ENCODE peak calls at places on chromosomes 5 and 9, in five cellular contexts. O is H1, H is IMR-90, E is breast epithelium, N is ovary. P is an unnamed sample.

GRCh38 chr9:110048976-110049698 is 158.8 kb downstream of the C9orf152 start:
- DNase-seq in N (no peak), E (no peak), H (no peak), O (peak), P (no peak)

GRCh38 chr5:99317136-99317535 is 388.3 kb upstream of the CHD1 start:
- DNase-seq in H (no peak), E (no peak), N (no peak), O (no peak), P (no peak)

GRCh38 chr5:55645304-55645703 is 66.8 kb downstream of the SLC38A9 start:
- DNase-seq in H (peak), E (no peak), N (no peak), O (no peak), P (no peak)

GRCh38 chr5:62574599-62574998 is 4.0 kb upstream of the LRRC70 start:
- DNase-seq in H (no peak), N (no peak), O (no peak), E (no peak), P (no peak)

GRCh38 chr5:163248333-163248732 is 189.1 kb upstream of the CCNG1 start:
- DNase-seq in H (no peak), E (no peak), O (no peak), N (no peak), P (no peak)

GRCh38 chr5:96720408-96720807 is 58.2 kb downstream of the CAST start:
- DNase-seq in N (no peak), E (no peak), H (no peak), O (no peak), P (no peak)

GRCh38 chr5:118557103-118557805 is 431.1 kb downstream of the DTWD2 start:
- DNase-seq in H (no peak), O (no peak), E (no peak), N (no peak), P (no peak)

GRCh38 chr5:131973089-131973712 is 27.7 kb upstream of the MEIKIN start:
- DNase-seq in O (peak), H (no peak), N (no peak), E (no peak), P (no peak)

GRCh38 chr5:61289669-61290363 is 42.2 kb upstream of the ZSWIM6 start:
- DNase-seq in N (no peak), H (no peak), E (no peak), O (no peak), P (no peak)

GRCh38 chr9:132989414-132989996 is 11.0 kb downstream of the GFI1B start:
- DNase-seq in E (no peak), N (no peak), H (no peak), O (no peak), P (no peak)

GRCh38 chr5:58775699-58776098 is 192.8 kb downstream of the RAB3C start:
- DNase-seq in O (no peak), H (no peak), N (no peak), E (no peak), P (no peak)

GRCh38 chr9:95757026-95757425 is 118.5 kb upstream of the ERCC6L2 start:
- DNase-seq in H (peak), E (no peak), N (no peak), O (no peak), P (no peak)

DNA sequence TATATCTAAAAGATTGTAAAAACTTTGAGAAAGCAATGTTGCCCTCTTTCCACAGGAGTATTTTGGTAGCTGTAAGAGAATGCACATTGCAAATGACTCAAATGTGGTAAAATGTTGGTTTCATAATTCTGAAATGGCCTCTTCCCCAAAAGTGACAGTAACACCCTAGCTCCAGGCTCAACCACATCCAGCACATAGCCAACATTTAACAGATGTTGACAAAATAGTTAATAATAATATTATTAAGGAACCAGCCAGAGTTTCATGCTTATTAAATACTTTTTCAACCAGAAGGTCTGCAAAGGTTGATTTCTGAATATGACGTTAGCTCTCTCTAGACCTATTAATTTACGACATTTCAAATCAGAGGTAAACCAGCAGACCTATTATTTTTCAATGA is 1.3 kb downstream of the ANXA1 start:
- DNase-seq in O (no peak), E (no peak), N (no peak), H (no peak), P (no peak)
- H3K4me3 ChIP-seq in O (no peak), E (peak), N (peak), H (peak), P (peak)

DNA sequence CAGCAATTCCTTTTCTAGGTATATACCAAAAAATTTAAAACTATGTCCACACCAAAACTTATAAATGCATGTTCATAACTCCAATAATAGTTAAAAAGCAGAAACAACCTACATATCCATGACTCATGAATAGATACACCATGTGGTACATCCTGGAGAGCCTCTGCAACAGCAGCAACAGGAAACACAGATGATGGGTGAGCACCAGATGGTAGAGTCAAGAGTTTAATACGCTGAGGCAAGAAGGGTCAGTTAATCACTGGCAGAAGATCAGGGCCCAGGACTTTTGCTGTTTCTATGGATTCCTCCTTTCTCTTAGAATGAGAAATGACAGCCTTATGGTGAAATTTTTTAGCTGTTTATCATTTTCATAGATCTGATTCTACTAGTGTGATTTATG is 351.8 kb upstream of the ADAMTSL1 start:
- DNase-seq in N (no peak), E (no peak), H (peak), O (no peak), P (no peak)
- TF ChIP-seq POLR2A in N (no peak), E (no peak), H (no peak), O (no peak), P (no peak)

DNA sequence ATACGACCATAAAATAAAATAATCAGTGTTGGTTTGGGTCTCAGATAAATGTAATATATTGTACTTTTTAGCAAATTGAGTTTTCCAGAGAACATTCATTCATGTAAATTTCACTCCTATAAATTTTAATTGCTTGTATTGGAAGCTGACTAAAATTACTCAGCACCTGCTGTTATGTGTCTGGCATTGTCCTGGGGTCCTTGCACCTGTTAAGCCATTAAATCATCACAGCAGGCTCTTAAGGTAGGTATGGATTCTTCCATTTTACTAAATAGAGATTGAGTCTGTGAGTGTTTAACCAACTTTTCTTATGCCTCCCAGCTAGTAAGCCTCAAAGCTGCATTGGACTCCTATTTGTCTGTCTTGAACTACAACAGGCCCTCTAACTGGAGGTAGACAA is 78.8 kb downstream of the PARP8 start:
- DNase-seq in E (no peak), N (no peak), H (no peak), O (no peak), P (no peak)
- H3K4me3 ChIP-seq in E (peak), N (peak), H (no peak), O (no peak), P (peak)

DNA sequence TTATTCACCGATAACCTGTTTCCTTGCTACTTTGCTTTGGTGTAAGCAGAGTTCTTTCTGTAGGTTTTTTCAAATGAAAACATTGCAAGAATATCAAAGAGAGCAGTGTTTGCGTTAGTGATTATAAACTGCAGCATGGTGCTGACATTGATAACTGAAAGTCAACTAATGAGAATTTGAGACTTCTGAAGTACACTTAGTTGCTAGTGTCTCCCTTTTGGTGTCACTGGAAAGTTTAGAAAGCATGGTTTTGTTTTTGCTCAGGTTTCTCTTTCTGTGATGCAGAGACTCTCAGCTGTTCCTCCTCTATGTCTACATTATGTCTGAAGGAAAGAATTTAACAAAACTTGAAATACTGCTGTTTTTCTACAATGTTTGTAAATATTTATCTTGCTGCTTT is 80.2 kb upstream of the ZNF169 start:
- DNase-seq in H (no peak), N (no peak), E (no peak), O (no peak), P (no peak)
- TF ChIP-seq POLR2A in H (no peak), N (no peak), E (no peak), O (no peak), P (no peak)

GRCh38 chr5:157608972-157609565 is 33.5 kb upstream of the ADAM19 start:
- DNase-seq in N (no peak), O (no peak), H (no peak), E (no peak), P (no peak)

GRCh38 chr5:157603333-157604190 is 28.0 kb upstream of the ADAM19 start:
- DNase-seq in O (no peak), E (no peak), N (no peak), H (peak), P (no peak)

GRCh38 chr5:157610990-157611389 is 35.4 kb upstream of the ADAM19 start:
- DNase-seq in N (no peak), O (no peak), E (no peak), H (no peak), P (no peak)

GRCh38 chr5:157606046-157606445 is 30.5 kb upstream of the ADAM19 start:
- DNase-seq in H (peak), N (no peak), E (no peak), O (no peak), P (no peak)

DNA sequence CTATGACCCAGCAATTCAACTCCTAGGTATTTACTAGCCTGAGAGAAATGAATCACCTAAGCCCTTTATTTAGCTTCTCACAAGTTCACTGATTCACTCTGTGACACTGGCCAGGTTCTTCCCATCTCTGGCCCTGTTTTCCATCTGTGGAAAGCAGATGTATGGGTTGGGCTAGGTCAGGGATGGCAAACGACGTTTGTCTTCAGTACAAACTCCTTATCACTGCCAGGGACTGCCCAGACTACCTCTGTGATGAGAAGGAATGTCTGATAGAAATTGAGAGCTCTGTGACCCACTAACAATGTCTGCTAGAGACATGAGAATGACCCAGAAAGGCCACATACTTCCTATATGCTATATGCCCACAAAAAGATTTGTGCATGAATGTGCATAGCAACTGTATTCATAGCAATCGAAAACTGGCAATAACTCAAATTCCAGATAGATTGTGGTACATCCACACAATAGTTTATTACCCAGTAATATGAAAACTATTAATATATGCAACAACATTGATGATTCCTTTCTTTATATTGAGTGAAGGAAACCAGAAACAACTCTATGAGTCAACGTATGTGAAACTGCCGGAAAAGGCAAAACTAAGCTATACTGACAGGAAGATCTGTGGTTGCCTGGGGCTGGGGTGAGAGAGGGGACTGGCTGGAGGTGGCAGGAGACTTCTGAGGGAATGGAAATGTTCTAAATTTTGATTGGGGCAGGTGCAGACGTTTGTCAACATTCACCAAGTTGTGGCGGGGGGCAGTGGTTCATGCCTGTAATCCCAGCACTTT is 32.0 kb upstream of the ADAM19 start:
- DNase-seq in E (no peak), H (peak), N (no peak), O (no peak), P (no peak)
- H3K4me3 ChIP-seq in E (no peak), H (no peak), N (no peak), O (no peak), P (no peak)

GRCh38 chr9:137167752-137168574 is 1.9 kb downstream of the LRRC26 start:
- DNase-seq in H (no peak), E (no peak), O (peak), N (no peak), P (no peak)
- TF ChIP-seq POLR2A in H (no peak), E (no peak), O (no peak), N (no peak), P (no peak)

P was measured in gastrocnemius medialis.